ENCODE peak calls at places on chromosome 3, in five cellular contexts. N, Q, A, Z and D are unnamed samples. For H3K9me3, the result is how much of the 10 kb centered on the place peaks cover.

GRCh38 chr3:146313411-146314111 is 62.7 kb upstream of the PLSCR4 start:
- DNase-seq in N (no peak), Q (no peak), A (no peak), Z (no peak), D (no peak)

GRCh38 chr3:39327746-39328349 is 1.7 kb upstream of the CCR8 start:
- DNase-seq in N (no peak), Q (no peak), A (no peak), Z (no peak), D (no peak)

GRCh38 chr3:49703443-49703927 is 14.1 kb downstream of the RNF123 start:
- DNase-seq in N (peak), Q (peak), A (no peak), Z (peak), D (peak)

GRCh38 chr3:117407317-117407716 is 697.7 kb downstream of the TUSC7 start:
- DNase-seq in N (no peak), Q (no peak), A (no peak), Z (peak), D (no peak)

GRCh38 chr3:146044046-146044445 is 116.9 kb downstream of the PLOD2 start:
- DNase-seq in N (no peak), Q (no peak), A (no peak), Z (no peak), D (no peak)

GRCh38 chr3:124812291-124813265 is 74.6 kb downstream of the ITGB5 start:
- DNase-seq in N (peak), Q (no peak), A (peak), Z (peak), D (no peak)

GRCh38 chr3:38551026-38551832 is 55.1 kb downstream of the EXOG start:
- DNase-seq in N (no peak), Q (no peak), A (no peak), Z (no peak), D (no peak)

GRCh38 chr3:64091501-64091900 is 68.2 kb upstream of the PSMD6 start:
- DNase-seq in N (no peak), Q (no peak), A (no peak), Z (no peak), D (no peak)

GRCh38 chr3:63911395-63911900 is 735 bp downstream of the SCAANT1 start:
- DNase-seq in N (no peak), Q (no peak), A (no peak), Z (no peak), D (no peak)

GRCh38 chr3:46993986-46994385 is 14.5 kb downstream of the NBEAL2 start:
- DNase-seq in N (no peak), Q (no peak), A (no peak), Z (no peak), D (no peak)

GRCh38 chr3:36876181-36876936 is 68.5 kb downstream of the TRANK1 start:
- DNase-seq in N (no peak), Q (peak), A (no peak), Z (no peak), D (peak)

GRCh38 chr3:159499031-159499793 is 489.4 kb upstream of the IL12A start:
- DNase-seq in N (no peak), Q (no peak), A (no peak), Z (no peak), D (no peak)

GRCh38 chr3:161222662-161223061 is 1.6 kb downstream of the NMD3 start:
- DNase-seq in N (no peak), Q (no peak), A (no peak), Z (no peak), D (no peak)

GRCh38 chr3:29438580-29438979 is 157.7 kb downstream of the RBMS3 start:
- DNase-seq in N (no peak), Q (no peak), A (no peak), Z (no peak), D (no peak)

GRCh38 chr3:183933160-183933559 is 48.5 kb upstream of the PARL start:
- DNase-seq in N (no peak), Q (no peak), A (no peak), Z (no peak), D (no peak)

GRCh38 chr3:109563149-109563548 is 225.8 kb upstream of the DPPA4 start:
- DNase-seq in N (no peak), Q (peak), A (no peak), Z (no peak), D (peak)

GRCh38 chr3:117526485-117527079 is 817.0 kb downstream of the TUSC7 start:
- DNase-seq in N (no peak), Q (no peak), A (no peak), Z (peak), D (no peak)

GRCh38 chr3:129375099-129375498 is 53.3 kb downstream of the EFCAB12 start:
- DNase-seq in N (no peak), Q (no peak), A (no peak), Z (no peak), D (no peak)

GRCh38 chr3:149808209-149808829 is 4.7 kb upstream of the RNF13 start:
- DNase-seq in N (peak), Q (peak), A (peak), Z (peak), D (peak)

GRCh38 chr3:13537926-13538325 is 11.0 kb upstream of the FBLN2 start:
- DNase-seq in N (no peak), Q (no peak), A (peak), Z (no peak), D (no peak)

GRCh38 chr3:179981646-179982045 is 55.1 kb downstream of the PEX5L start:
- DNase-seq in N (no peak), Q (no peak), A (no peak), Z (no peak), D (no peak)
- H3K4me3 ChIP-seq in N (no peak), Q (no peak), A (no peak), Z (no peak), D (no peak)

GRCh38 chr3:76365284-76365683 is 579.9 kb upstream of the ZNF717 start:
- DNase-seq in N (no peak), Q (no peak), A (no peak), Z (no peak), D (no peak)
- H3K9me3 ChIP-seq in N (under half), Q (under half), A (under half), Z (under half), D (under half)

DNA sequence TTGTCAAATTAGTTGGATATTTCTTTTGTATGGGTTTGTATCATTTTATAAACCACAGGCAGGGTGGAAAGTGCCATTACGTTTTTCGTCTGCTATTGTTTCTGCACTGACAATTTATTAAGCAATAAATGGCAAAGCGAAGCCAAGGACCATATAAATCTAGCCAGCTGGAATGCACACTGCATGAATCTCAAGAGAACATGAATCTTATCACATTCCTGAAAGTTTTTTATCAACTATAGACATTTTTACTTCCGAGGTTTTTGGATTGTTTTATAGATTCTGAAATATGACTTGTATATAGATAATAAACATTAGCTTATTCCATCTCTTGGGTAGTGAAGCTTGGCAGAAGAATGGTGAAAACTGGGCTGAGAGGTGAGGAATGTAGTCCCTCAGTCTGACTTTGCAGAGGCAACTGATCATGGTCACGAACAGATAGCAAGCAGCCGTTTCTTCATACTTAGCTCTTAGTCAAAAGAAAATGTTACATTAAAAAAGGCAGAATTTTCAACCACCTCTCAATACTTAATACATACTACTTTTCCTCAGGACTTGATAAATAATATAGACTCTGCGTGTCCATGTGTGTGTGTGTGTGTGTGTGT is 102.7 kb downstream of the OSBPL10 start:
- DNase-seq in N (no peak), Q (no peak), A (no peak), Z (no peak), D (no peak)
- H3K4me3 ChIP-seq in N (no peak), Q (no peak), A (no peak), Z (no peak), D (no peak)

DNA sequence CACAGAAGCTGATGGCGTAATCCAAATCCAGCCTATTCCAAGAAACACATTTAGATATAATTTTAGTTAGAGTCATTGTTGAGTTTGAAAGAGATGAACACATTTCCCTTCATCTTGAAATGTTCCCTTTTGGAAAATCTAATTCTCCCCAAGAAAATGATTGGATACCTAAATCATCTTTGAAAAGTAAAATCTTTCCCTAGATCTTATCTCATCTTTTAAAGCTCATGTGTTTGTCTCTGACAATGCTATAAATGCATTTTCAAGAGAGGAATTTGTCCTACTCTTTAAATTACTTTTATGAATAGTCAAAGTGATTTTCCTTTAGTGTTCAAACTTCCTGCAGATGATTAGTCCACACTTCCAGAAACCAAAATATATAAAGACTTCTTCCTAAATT is 82.6 kb upstream of the CNTN6 start:
- DNase-seq in N (no peak), Q (no peak), A (no peak), Z (no peak), D (no peak)
- H3K9me3 ChIP-seq in N (under half), Q (under half), A (under half), Z (under half), D (under half)

DNA sequence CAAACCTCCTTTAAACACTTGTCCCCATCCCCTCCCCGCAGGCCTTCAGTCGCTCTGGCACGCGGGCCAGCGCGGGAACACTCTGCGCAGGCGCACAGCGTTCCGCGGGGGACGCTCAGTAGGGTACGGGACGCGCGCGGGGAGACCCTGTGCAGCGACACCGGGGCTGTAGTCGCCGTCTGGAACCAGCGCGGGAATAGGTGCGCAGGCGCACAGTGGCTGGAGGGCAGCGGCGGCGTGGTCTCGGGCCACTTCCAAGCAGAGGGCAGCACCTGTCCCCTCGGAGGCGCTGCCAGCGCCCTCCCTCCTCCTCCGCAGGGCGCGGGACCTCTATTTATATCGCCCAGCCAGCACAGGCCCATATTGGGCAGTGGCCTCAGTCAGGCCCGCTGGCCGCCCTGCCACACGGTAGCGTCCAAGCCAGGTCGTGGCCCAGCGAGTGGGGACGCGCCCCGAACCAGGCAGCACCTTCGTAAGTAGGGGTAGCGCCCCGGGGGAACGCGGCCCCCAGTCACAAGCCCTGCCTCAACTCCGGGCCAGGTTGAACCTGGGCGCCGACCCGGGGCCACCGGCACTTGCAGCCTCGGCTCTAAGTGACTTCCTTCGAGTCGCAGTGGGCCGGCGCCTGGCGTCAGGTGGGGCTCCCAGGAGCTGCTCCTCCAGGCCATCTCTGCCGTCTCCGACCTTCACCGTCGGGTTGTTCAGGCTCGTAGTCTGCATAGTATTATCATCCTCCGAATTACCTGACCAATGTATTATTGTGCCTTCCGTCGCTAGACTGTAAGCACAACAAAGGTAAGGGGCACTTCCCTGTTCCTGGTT is at the start of gene KBTBD12:
- DNase-seq in N (peak), Q (no peak), A (peak), Z (no peak), D (no peak)
- H3K4me3 ChIP-seq in N (peak), Q (no peak), A (peak), Z (no peak), D (no peak)

GRCh38 chr3:170337420-170337819 is 20.1 kb upstream of the SKIL start:
- DNase-seq in N (no peak), Q (no peak), A (no peak), Z (no peak), D (no peak)

GRCh38 chr3:170338690-170339340 is 18.7 kb upstream of the SKIL start:
- DNase-seq in N (no peak), Q (no peak), A (no peak), Z (no peak), D (no peak)
- H3K9me3 ChIP-seq in N (under half), Q (under half), A (under half), Z (under half), D (under half)

GRCh38 chr3:113895964-113896363 is 51.8 kb upstream of the ZDHHC23 start:
- DNase-seq in N (no peak), Q (no peak), A (no peak), Z (no peak), D (no peak)

GRCh38 chr3:113894927-113895326 is 52.9 kb upstream of the ZDHHC23 start:
- DNase-seq in N (no peak), Q (no peak), A (no peak), Z (no peak), D (no peak)

GRCh38 chr3:113898892-113899291 is 48.9 kb upstream of the ZDHHC23 start:
- DNase-seq in N (no peak), Q (no peak), A (no peak), Z (no peak), D (no peak)

GRCh38 chr3:113897373-113897777 is 50.4 kb upstream of the ZDHHC23 start:
- DNase-seq in N (no peak), Q (no peak), A (no peak), Z (peak), D (no peak)

DNA sequence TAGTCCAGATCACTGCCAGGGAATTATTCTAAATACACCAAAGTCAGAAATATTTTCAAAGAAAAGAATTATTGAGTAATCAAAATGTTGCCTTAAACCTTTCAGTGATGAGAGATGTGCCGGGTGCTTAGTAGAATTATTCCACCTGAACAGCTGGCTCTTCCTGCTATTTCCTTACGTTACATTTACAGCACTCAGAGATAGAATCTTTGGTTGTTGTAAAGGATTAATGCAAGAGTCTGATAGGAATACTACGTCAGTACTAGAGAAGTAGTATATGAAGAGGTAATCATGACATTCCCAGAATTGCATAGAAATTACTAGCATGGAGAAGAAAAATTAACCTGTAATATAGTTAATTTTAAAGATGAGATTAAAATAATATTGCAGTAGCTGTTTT is 50.9 kb upstream of the ZDHHC23 start:
- DNase-seq in N (no peak), Q (no peak), A (no peak), Z (no peak), D (no peak)
- H3K4me3 ChIP-seq in N (no peak), Q (no peak), A (peak), Z (no peak), D (no peak)

GRCh38 chr3:175941352-175941751 is 1082.2 kb downstream of the NAALADL2 start:
- DNase-seq in N (no peak), Q (no peak), A (no peak), Z (peak), D (no peak)
- H3K9me3 ChIP-seq in N (half or more), Q (under half), A (under half), Z (under half), D (under half)

DNA sequence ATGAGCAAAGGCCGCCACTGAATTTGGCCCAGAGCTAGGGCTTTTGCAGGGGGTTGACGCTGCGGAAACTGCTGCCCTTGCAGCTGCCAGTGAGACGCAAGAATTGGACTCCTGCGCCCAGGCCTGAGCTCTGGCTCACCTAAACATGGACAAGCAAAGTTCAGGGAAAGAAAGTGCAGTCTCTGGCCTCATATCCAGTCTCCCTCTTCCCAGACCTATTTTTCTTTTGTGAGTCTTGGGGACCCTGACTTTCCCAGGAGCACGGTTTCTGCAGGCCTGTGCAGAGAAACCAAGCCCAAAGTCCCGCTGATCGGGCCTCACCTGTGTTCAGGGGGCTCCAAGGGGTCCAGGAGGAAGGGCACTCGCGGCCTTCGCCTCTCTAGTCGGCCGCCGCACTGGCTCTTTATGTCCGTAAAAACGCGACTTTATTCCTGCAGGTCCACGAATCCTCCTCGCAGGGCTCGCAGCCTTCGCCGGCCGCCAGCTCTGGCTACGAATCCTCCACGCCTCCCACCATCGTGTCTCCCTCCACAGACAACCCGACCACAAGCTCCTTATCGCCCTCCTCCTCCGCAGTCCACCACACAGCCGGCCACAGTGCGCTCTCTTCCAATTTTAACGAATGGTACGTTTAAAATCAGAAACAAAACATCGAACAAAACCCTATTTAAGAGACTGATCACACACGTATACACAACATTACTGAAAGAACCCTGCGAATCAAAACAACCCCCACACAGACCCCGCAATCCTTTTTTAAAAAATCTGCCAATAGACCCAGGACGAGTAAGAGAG is 3.9 kb downstream of the ZIC1 start:
- DNase-seq in N (no peak), Q (no peak), A (no peak), Z (no peak), D (no peak)
- H3K4me3 ChIP-seq in N (peak), Q (peak), A (no peak), Z (no peak), D (no peak)

DNA sequence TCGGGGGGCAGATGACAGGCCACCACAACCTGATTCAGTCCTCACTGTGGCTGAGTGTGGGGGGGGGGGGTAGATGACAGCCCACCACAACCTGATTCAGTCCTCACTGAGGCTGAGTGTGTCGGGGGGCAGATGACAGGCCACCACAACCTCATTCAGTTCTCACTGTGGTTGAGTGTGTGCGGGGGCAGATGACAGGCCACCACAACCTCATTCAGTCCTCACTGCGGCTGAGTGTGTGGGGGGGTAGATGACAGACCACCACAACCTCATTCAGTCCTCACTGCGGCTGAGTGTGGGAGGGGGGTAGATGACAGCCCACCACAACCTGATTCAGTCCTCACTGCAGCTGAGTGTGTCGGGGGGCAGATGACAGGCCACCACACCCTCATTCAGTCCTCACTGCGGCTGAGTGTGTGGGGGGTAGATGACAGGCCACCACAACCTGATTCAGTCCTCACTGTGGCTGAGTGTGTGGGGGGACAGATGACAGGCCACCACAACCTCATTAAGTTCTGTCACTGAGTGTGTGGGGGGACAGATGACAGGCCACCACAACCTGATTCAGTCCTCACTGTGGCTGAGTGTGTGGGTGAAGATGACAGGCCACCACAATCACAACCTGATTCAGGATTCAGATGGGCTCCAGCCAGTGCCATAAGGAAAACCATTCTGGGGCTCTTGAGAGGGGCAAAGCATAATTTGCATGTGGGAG is 16.9 kb downstream of the ZNF717 start:
- DNase-seq in N (no peak), Q (no peak), A (no peak), Z (no peak), D (no peak)
- H3K9me3 ChIP-seq in N (half or more), Q (under half), A (under half), Z (under half), D (under half)